ENCODE peak calls at places on chromosomes 11 and 22, in nine cellular contexts. B is mesendoderm, K is NT2/D1, O is neuronal stem cell, M is astrocyte, S is ovary, Z is suprapubic skin, U is MM.1S, E is endodermal cell. Y is an unnamed sample. For H3K4me1, the result is how much of the 10 kb centered on the place peaks cover.

GRCh38 chr11:10476927-10477689 is 22.0 kb downstream of the AMPD3 start:
- DNase-seq in E (no peak), B (no peak), U (no peak), Z (peak), M (no peak), O (no peak), S (no peak), K (no peak), Y (no peak)

GRCh38 chr11:23124249-23124648 is 264.0 kb upstream of the CCDC179 start:
- DNase-seq in S (no peak), K (no peak), E (no peak), U (no peak), M (no peak), O (no peak), Z (no peak), B (no peak), Y (no peak)

GRCh38 chr22:26756675-26757293 is 99.4 kb downstream of the MIAT start:
- DNase-seq in U (peak), B (peak), E (peak), K (no peak), O (peak), S (peak), Z (no peak), M (peak), Y (peak)

GRCh38 chr22:28801845-28802594 is 1.7 kb upstream of the XBP1 start:
- DNase-seq in B (no peak), U (peak), E (no peak), O (no peak), Z (no peak), K (no peak), S (peak), M (no peak), Y (no peak)

GRCh38 chr11:32421992-32422391 is 13.3 kb downstream of the WT1 start:
- DNase-seq in K (no peak), M (peak), E (no peak), S (no peak), B (no peak), U (no peak), Z (no peak), O (no peak), Y (no peak)

GRCh38 chr11:44977493-44977984 is 26.9 kb upstream of the TP53I11 start:
- DNase-seq in E (peak), Z (no peak), B (peak), S (no peak), U (no peak), M (peak), K (no peak), O (no peak), Y (no peak)

GRCh38 chr11:34770111-34770510 is 146.1 kb downstream of the APIP start:
- DNase-seq in Z (no peak), S (no peak), M (no peak), B (no peak), E (no peak), U (no peak), K (no peak), O (no peak), Y (no peak)

GRCh38 chr11:79055866-79056632 is 384.8 kb downstream of the TENM4 start:
- DNase-seq in E (no peak), M (peak), S (no peak), Z (no peak), B (no peak), U (peak), O (no peak), K (no peak), Y (no peak)

GRCh38 chr11:131356201-131356600 is 14.2 kb upstream of the NTM start:
- DNase-seq in E (no peak), M (peak), S (no peak), U (no peak), K (no peak), B (no peak), O (no peak), Z (no peak), Y (no peak)

GRCh38 chr11:124743050-124743449 is 3.3 kb downstream of the NRGN start:
- DNase-seq in K (no peak), U (no peak), B (no peak), S (no peak), M (no peak), E (no peak), Z (no peak), O (no peak), Y (no peak)

GRCh38 chr11:95338430-95338991 is 107.5 kb upstream of the SESN3 start:
- DNase-seq in U (no peak), Z (peak), M (peak), E (no peak), B (no peak), O (no peak), S (peak), K (peak), Y (peak)

GRCh38 chr11:125338435-125338834 is 157.6 kb downstream of the FEZ1 start:
- DNase-seq in U (no peak), K (no peak), Z (peak), S (no peak), E (no peak), B (no peak), M (no peak), O (no peak), Y (no peak)

GRCh38 chr22:44493206-44493605 is 4.8 kb downstream of the RTL6 start:
- DNase-seq in K (no peak), U (no peak), M (no peak), B (no peak), O (no peak), S (no peak), E (no peak), Z (no peak), Y (no peak)

GRCh38 chr11:77191823-77192495 is 63.9 kb downstream of the MYO7A start:
- DNase-seq in U (no peak), B (peak), K (peak), S (peak), Z (no peak), O (peak), E (peak), M (peak), Y (peak)

GRCh38 chr11:102139081-102139498 is 28.8 kb downstream of the YAP1 start:
- DNase-seq in E (no peak), Z (no peak), S (no peak), K (no peak), B (peak), U (no peak), O (no peak), M (peak), Y (no peak)

GRCh38 chr11:111359223-111360149 is 19.6 kb downstream of the POU2AF1 start:
- DNase-seq in O (no peak), U (no peak), M (no peak), E (peak), S (no peak), Z (no peak), B (peak), K (no peak), Y (no peak)

GRCh38 chr22:31646186-31647019 is 15.6 kb downstream of the PISD start:
- DNase-seq in E (no peak), S (no peak), K (no peak), B (peak), M (peak), Z (no peak), U (no peak), O (no peak), Y (no peak)

GRCh38 chr11:45005106-45005505 is 54.4 kb upstream of the TP53I11 start:
- DNase-seq in S (no peak), O (no peak), K (no peak), Z (no peak), B (no peak), E (no peak), U (no peak), M (no peak), Y (no peak)

GRCh38 chr11:57567210-57567511 is 311 bp downstream of the UBE2L6 start:
- DNase-seq in B (no peak), E (no peak), O (no peak), S (no peak), U (peak), K (no peak), M (peak), Z (no peak), Y (no peak)

GRCh38 chr22:23778576-23778900 is 5.9 kb downstream of the MMP11 start:
- DNase-seq in O (no peak), K (no peak), B (no peak), U (no peak), E (no peak), Z (no peak), S (no peak), M (no peak), Y (no peak)

GRCh38 chr22:23775779-23776375 is 3.2 kb downstream of the MMP11 start:
- DNase-seq in K (no peak), U (no peak), B (no peak), E (no peak), O (no peak), S (no peak), Z (no peak), M (no peak), Y (no peak)

GRCh38 chr22:23779083-23779482 is 6.4 kb downstream of the MMP11 start:
- DNase-seq in O (no peak), B (no peak), S (no peak), U (no peak), Z (no peak), K (no peak), E (no peak), M (no peak), Y (no peak)

GRCh38 chr22:23779731-23780130 is 7.0 kb upstream of the SMARCB1 start:
- DNase-seq in M (no peak), K (no peak), E (no peak), S (no peak), O (no peak), Z (no peak), B (no peak), U (no peak), Y (no peak)

GRCh38 chr22:23777776-23778575 is 5.3 kb downstream of the MMP11 start:
- DNase-seq in B (no peak), K (no peak), U (no peak), O (no peak), M (no peak), Z (no peak), E (no peak), S (no peak), Y (no peak)
- H3K4me1 ChIP-seq in B (under half), K (under half), U (under half), O (under half), M (under half), Z (under half), E (under half), S (under half), Y (under half)

GRCh38 chr11:61815790-61816735 is 740 bp downstream of the FADS1 start:
- DNase-seq in B (peak), S (peak), E (peak), U (peak), K (no peak), O (peak), Z (peak), M (peak), Y (peak)

GRCh38 chr11:61814958-61815789 is 1.6 kb downstream of the FADS1 start:
- DNase-seq in E (peak), B (peak), Z (peak), U (peak), K (peak), M (peak), O (peak), S (peak), Y (peak)

GRCh38 chr11:61820174-61820573 is 3.4 kb upstream of the FADS1 start:
- DNase-seq in O (no peak), E (no peak), S (no peak), M (peak), B (no peak), K (no peak), Z (no peak), U (no peak), Y (no peak)

GRCh38 chr11:61816736-61817455 is at the start of gene FADS1:
- DNase-seq in E (peak), O (peak), M (peak), B (peak), U (peak), Z (peak), S (peak), K (peak), Y (peak)

DNA sequence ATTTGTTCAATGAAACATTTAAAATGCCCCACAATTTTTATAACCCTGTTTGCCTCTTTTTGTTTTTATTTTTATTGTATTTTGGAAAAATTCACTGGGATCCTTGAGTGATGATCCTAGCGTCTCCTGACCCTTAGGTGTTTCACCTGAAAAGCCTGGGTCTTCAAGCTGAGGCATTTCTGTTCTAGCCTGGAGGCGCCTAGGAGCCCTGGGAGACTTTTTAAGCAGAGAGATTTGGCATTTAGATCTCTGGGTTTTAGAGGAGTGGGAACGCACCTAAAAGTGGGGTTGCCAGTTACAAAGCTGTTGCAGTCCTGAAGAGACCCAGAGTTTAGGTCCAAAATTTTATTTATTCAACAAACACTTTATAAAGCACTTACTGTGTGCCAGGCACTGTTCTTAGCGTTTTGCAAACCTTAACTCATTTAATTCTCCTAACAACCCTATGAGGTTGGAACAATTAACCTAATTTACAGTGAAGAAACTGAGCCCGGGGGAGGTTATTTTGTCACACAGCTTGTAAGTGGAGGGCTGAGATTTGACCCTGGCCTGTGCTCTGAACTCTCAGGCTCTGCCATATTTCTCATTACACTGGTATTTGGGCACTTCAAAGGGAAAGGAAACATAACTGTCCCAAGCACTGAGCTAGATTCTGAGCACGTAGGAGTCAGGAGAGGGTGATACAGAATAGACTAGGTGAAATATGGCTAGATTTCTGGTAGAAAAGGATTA is 834 bp upstream of the FADS1 start:
- DNase-seq in Z (no peak), K (no peak), B (peak), E (no peak), M (no peak), U (no peak), S (no peak), O (no peak), Y (peak)
- H3K4me3 ChIP-seq in Z (peak), K (peak), B (peak), E (peak), M (peak), U (peak), S (peak), O (peak), Y (peak)

GRCh38 chr11:15745266-15745665 is 611.1 kb downstream of the SOX6 start:
- DNase-seq in M (no peak), K (no peak), O (no peak), U (no peak), Z (no peak), S (no peak), E (no peak), B (no peak), Y (no peak)

GRCh38 chr11:15742626-15743243 is 613.6 kb downstream of the SOX6 start:
- DNase-seq in O (no peak), K (no peak), Z (no peak), B (no peak), M (peak), S (no peak), U (no peak), E (no peak), Y (no peak)

GRCh38 chr11:15744693-15745092 is 611.7 kb downstream of the SOX6 start:
- DNase-seq in M (no peak), U (no peak), K (no peak), E (no peak), O (no peak), Z (no peak), B (no peak), S (no peak), Y (no peak)

GRCh38 chr11:15747671-15748070 is 608.7 kb downstream of the SOX6 start:
- DNase-seq in K (no peak), M (peak), U (no peak), E (no peak), O (no peak), B (no peak), S (no peak), Z (no peak), Y (no peak)

GRCh38 chr11:15743244-15743629 is 613.1 kb downstream of the SOX6 start:
- DNase-seq in S (no peak), K (no peak), O (no peak), U (no peak), Z (no peak), M (no peak), E (no peak), B (no peak), Y (no peak)
- H3K4me1 ChIP-seq in S (under half), K (under half), O (under half), U (under half), Z (under half), M (under half), E (under half), B (under half), Y (under half)

GRCh38 chr11:61972112-61972795 is 4.8 kb upstream of the FTH1 start:
- DNase-seq in U (no peak), B (no peak), O (no peak), E (no peak), K (no peak), M (peak), S (no peak), Z (no peak), Y (peak)

GRCh38 chr11:61974766-61975631 is 7.6 kb upstream of the FTH1 start:
- DNase-seq in K (no peak), M (peak), B (no peak), S (no peak), Z (no peak), O (no peak), U (no peak), E (peak), Y (no peak)

GRCh38 chr11:61973603-61974162 is 6.2 kb upstream of the FTH1 start:
- DNase-seq in S (peak), M (no peak), Z (no peak), O (no peak), K (no peak), B (no peak), U (no peak), E (peak), Y (peak)

GRCh38 chr11:61971177-61972111 is 4.0 kb upstream of the FTH1 start:
- DNase-seq in B (peak), Z (peak), S (peak), O (peak), M (peak), U (peak), K (peak), E (peak), Y (peak)

DNA sequence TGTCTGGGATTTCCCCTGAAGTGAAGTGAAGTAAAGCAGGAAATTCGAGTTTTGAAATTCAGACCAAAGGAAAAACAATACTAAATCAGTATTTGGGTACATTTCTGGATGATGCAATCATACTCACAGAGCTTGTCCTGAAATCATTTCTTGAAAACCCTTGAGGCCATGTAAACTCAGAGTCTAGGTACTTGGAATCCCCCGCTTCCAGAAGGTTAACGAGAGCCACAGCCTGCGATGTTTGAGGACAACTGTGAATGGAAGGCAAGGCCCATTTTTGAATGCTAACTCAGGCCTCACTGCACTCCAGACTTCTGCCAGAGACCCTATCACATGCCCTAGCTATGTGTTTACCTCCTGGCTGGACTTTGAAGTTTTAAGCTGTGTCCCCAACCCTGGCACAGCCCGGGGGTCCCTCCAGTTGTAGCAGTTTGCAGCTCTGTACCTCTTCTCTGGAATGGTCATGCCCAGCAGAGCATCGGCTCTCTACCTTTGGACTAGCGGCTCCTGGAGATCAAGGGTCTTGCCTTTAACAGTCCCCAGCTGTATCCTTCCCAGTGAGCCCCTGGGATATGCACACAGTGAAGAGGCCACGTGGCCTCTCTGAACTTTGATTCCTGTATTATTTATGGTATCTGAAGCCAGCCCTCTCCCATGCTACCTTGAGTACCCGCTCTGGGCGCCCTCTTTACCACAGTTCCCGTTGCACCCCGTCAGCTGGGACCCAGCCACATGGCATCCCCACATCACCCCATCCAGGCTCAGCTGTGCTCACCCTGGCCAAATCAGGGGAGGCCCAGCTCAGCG is 5.6 kb upstream of the FTH1 start:
- DNase-seq in M (no peak), U (no peak), Z (peak), O (no peak), E (peak), B (no peak), S (peak), K (no peak), Y (peak)
- H3K4me3 ChIP-seq in M (no peak), U (no peak), Z (peak), O (peak), E (no peak), B (no peak), S (no peak), K (no peak), Y (no peak)

GRCh38 chr11:69049490-69049867 is 747 bp downstream of the TPCN2 start:
- DNase-seq in O (no peak), M (no peak), B (no peak), Z (no peak), E (no peak), K (no peak), S (no peak), U (no peak), Y (peak)

GRCh38 chr11:69050592-69051380 is 2.1 kb downstream of the TPCN2 start:
- DNase-seq in U (no peak), B (no peak), K (no peak), E (no peak), Z (no peak), O (no peak), S (no peak), M (no peak), Y (no peak)

GRCh38 chr11:69051381-69052342 is 2.9 kb downstream of the TPCN2 start:
- DNase-seq in M (no peak), U (no peak), S (no peak), K (no peak), Z (no peak), E (no peak), O (no peak), B (no peak), Y (no peak)

GRCh38 chr11:69048718-69049489 is at the start of gene TPCN2:
- DNase-seq in U (peak), M (peak), Z (peak), O (peak), E (peak), S (peak), B (peak), K (peak), Y (peak)

DNA sequence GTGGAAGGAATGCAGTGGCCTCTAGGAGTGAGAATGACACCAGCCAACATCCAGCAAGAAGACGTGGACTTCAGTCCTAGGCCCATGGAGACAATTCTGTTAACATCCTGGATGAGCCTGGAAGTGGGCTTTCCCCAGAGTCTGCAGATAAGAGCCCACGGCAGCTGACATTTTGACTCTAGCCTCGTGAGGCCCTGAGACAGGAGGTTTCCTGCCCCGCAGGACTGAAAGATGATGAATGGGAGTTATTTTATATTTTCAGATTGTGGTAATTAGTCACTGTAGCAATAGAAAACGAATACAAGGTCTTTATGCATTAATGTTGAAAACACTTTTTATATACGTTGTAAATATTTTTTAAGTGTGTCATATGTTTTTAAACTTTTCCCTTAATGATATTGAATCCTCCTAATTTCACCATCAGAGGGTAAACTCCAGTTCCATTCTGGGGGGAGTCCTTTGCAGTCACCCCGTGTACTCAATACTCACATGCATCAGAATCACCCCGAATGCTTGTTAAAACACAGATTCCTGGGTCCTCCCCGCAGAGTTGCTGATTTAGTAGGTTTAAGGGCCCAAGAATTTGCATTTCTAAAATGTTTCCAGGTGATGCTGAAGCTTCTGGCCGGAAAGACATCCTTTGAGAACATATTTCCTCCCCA is 545 bp upstream of the TPCN2 start:
- DNase-seq in M (no peak), K (no peak), U (no peak), Z (no peak), B (peak), O (no peak), E (no peak), S (no peak), Y (no peak)
- H3K4me1 ChIP-seq in M (under half), K (under half), U (under half), Z (half or more), B (under half), O (under half), E (under half), S (under half), Y (half or more)

Y was measured in left lung.